ENCODE peak calls at places on chromosomes 3 and 15, in eight cellular contexts. L is ovary, M is mammary epithelial cell, F is heart right ventricle, S is psoas muscle, H is left lung, G is sigmoid colon, P is HepG2. X is an unnamed sample. For H3K4me1, the result is how much of the 10 kb centered on the place peaks cover.

GRCh38 chr15:79455361-79455760 is 23.2 kb downstream of the MINAR1 start:
- DNase-seq in P (no peak), M (peak), S (no peak), G (no peak), F (no peak), H (no peak), L (no peak), X (no peak)

GRCh38 chr3:86788371-86788770 is 202.6 kb downstream of the VGLL3 start:
- DNase-seq in F (no peak), G (no peak), S (no peak), P (no peak), H (no peak), L (no peak), M (no peak), X (no peak)

GRCh38 chr15:38877471-38877870 is 312.9 kb upstream of the RASGRP1 start:
- DNase-seq in P (peak), M (no peak), L (no peak), S (no peak), H (no peak), G (no peak), F (no peak), X (no peak)

GRCh38 chr3:17810759-17811158 is 68.3 kb upstream of the TBC1D5 start:
- DNase-seq in F (no peak), M (peak), L (no peak), S (no peak), H (no peak), P (peak), G (no peak), X (no peak)

GRCh38 chr15:92616621-92617179 is 38.9 kb downstream of the FAM174B start:
- DNase-seq in L (peak), S (peak), H (no peak), F (no peak), P (no peak), G (peak), M (no peak), X (no peak)

GRCh38 chr3:37973250-37974054 is 17.1 kb upstream of the VILL start:
- DNase-seq in P (no peak), F (no peak), L (peak), M (no peak), G (peak), S (no peak), H (no peak), X (no peak)

GRCh38 chr15:32649336-32649735 is 7.8 kb downstream of the SCG5 start:
- DNase-seq in L (no peak), H (no peak), M (no peak), P (peak), F (no peak), G (no peak), S (no peak), X (no peak)

GRCh38 chr15:52343831-52344230 is 48.2 kb upstream of the MYO5C start:
- DNase-seq in G (no peak), L (no peak), S (no peak), H (no peak), P (no peak), M (no peak), F (no peak), X (no peak)

GRCh38 chr15:66774001-66774814 is 72.2 kb downstream of the SMAD6 start:
- DNase-seq in S (peak), G (peak), M (peak), H (peak), F (peak), P (peak), L (peak), X (peak)

GRCh38 chr3:168040624-168041208 is 55.0 kb downstream of the GOLIM4 start:
- DNase-seq in M (peak), H (no peak), F (no peak), G (no peak), P (peak), L (no peak), S (no peak), X (no peak)

GRCh38 chr3:44301746-44302145 is 36.8 kb upstream of the TCAIM start:
- DNase-seq in P (no peak), G (no peak), M (no peak), S (no peak), L (no peak), F (no peak), H (no peak), X (no peak)

GRCh38 chr3:138033202-138033691 is 23.3 kb downstream of the CLDN18 start:
- DNase-seq in M (no peak), F (no peak), S (no peak), P (no peak), H (no peak), L (no peak), G (no peak), X (no peak)

DNA sequence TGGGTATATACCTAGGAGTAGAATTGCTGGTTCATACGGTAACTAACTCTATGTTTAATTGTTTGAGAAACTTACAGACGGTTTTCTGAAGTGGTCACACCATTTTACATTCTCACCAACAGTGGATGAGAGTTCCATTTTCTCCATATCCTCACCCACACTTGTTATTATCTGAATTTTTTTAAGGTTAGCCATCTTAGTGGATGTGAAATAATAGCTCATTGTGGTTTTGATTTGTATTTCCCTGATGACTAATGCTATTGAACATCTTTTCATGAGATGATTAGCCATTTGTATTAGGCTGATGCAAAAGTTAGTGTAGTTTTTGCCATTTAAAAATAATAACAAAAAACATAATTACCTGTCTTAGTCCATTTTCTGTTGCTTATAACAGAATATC is 18.6 kb downstream of the CSTA start:
- DNase-seq in F (no peak), G (no peak), L (no peak), H (no peak), S (no peak), P (no peak), M (peak), X (no peak)
- H3K4me3 ChIP-seq in F (no peak), G (no peak), L (no peak), H (no peak), S (no peak), P (no peak), M (no peak), X (no peak)

GRCh38 chr3:123155471-123156011 is 46.2 kb upstream of the SEC22A start:
- DNase-seq in F (no peak), M (no peak), L (peak), H (peak), P (no peak), S (no peak), G (no peak), X (no peak)

GRCh38 chr3:123157598-123158287 is 44.0 kb upstream of the SEC22A start:
- DNase-seq in F (no peak), G (no peak), P (peak), S (no peak), H (no peak), M (no peak), L (no peak), X (peak)

GRCh38 chr3:123158330-123158729 is 43.4 kb upstream of the SEC22A start:
- DNase-seq in M (no peak), G (no peak), F (no peak), H (no peak), S (no peak), P (no peak), L (peak), X (no peak)

GRCh38 chr3:123157209-123157597 is 44.5 kb upstream of the SEC22A start:
- DNase-seq in H (no peak), G (no peak), M (no peak), F (no peak), S (no peak), P (no peak), L (no peak), X (no peak)

DNA sequence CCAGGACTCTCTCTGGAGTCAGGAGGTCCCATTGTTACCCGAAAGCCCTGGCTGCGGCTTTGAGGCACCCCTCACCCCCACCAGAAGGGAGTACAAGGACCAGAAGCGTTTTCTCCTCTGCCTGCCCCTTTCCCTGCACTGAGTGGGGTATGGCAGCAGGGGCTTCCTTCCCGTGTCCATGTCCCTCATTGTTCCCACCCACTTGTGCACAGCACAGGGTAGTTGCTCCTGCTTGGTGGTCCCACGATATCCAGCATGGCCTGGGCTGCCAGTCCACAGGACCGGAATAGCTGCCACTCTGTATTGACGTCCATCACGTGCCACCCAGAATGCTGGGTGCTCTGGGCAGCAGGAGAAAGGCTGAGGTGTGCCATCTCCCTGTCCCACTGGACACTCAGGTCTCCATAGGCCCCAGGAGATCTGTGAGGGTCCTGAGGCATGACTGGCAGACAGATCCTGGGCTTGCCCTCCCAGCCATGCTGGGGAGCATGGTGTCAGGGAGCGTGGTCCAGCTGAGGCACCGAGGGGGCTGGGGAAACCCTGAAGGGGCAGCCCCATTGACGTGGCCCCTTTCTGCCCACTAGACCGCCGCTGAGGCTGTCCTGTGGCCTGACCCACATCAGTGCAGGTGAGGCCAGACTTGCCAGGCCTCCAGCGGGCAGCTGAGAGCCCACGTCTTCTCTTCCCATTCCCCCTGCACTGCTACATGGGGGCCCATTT is 45.3 kb upstream of the SEC22A start:
- DNase-seq in L (peak), P (no peak), M (no peak), G (no peak), S (no peak), F (no peak), H (no peak), X (no peak)
- H3K27ac ChIP-seq in L (no peak), P (no peak), M (no peak), G (no peak), S (no peak), F (no peak), H (no peak), X (peak)

GRCh38 chr3:136189043-136189442 is 7.1 kb downstream of the MSL2 start:
- DNase-seq in S (no peak), L (no peak), M (no peak), H (no peak), F (no peak), G (no peak), P (no peak), X (no peak)
- H3K4me1 ChIP-seq in S (half or more), L (under half), M (under half), H (under half), F (half or more), G (half or more), P (half or more), X (half or more)

GRCh38 chr15:31267161-31268107 is 59.2 kb upstream of the KLF13 start:
- DNase-seq in F (no peak), L (peak), G (peak), S (peak), M (no peak), P (no peak), H (peak), X (no peak)
- H3K4me3 ChIP-seq in F (no peak), L (no peak), G (no peak), S (no peak), M (no peak), P (no peak), H (no peak), X (no peak)

X was measured in body of pancreas.